ENCODE peak calls at places on chromosomes 7 and 10, in four cellular contexts. H is kidney, A is neural progenitor cell, W is upper lobe of left lung. E is an unnamed sample. For H3K36me3 and H3K4me1, the result is how much of the 10 kb centered on the place peaks cover.

GRCh38 chr7:106166651-106167342 is 54.7 kb upstream of the SYPL1 start:
- DNase-seq in W (no peak), H (no peak), A (peak), E (peak)

GRCh38 chr7:1192171-1192676 is 32.2 kb upstream of the ZFAND2A start:
- DNase-seq in H (no peak), W (no peak), A (no peak), E (no peak)

GRCh38 chr7:92177362-92177761 is 1.6 kb downstream of the LRRD1 start:
- DNase-seq in H (no peak), A (no peak), W (no peak), E (peak)

GRCh38 chr10:100346351-100346764 is 675 bp upstream of the SCD start:
- DNase-seq in H (peak), A (peak), W (peak), E (peak)

GRCh38 chr10:7593068-7593467 is 73.7 kb downstream of the ITIH5 start:
- DNase-seq in A (no peak), H (no peak), W (no peak), E (no peak)

GRCh38 chr10:75469018-75469616 is 37.7 kb downstream of the LRMDA start:
- DNase-seq in W (no peak), H (no peak), A (no peak), E (no peak)

GRCh38 chr10:10293431-10293830 is 724.2 kb upstream of the CELF2 start:
- DNase-seq in W (no peak), A (peak), H (no peak), E (no peak)

GRCh38 chr7:45579386-45579785 is 5.2 kb downstream of the ADCY1 start:
- DNase-seq in W (peak), H (no peak), A (no peak), E (no peak)

GRCh38 chr7:27689045-27689877 is 26.6 kb upstream of the HIBADH start:
- DNase-seq in H (no peak), A (peak), W (no peak), E (no peak)

GRCh38 chr7:111878788-111879187 is 316.5 kb upstream of the IMMP2L start:
- DNase-seq in A (no peak), H (no peak), W (no peak), E (no peak)

GRCh38 chr10:73971636-73972354 is 26.1 kb upstream of the VCL start:
- DNase-seq in A (no peak), W (no peak), H (no peak), E (no peak)

GRCh38 chr7:27641576-27642230 is 21.0 kb downstream of the HIBADH start:
- DNase-seq in H (no peak), A (no peak), W (no peak), E (peak)

GRCh38 chr10:118504044-118504944 is 91.2 kb downstream of the PRLHR start:
- DNase-seq in H (no peak), W (no peak), A (peak), E (peak)

GRCh38 chr7:65441010-65441409 is 67.4 kb downstream of the ZNF92 start:
- DNase-seq in W (no peak), A (no peak), H (no peak), E (no peak)

GRCh38 chr7:151280388-151281019 is 32.0 kb upstream of the SMARCD3 start:
- DNase-seq in H (no peak), A (no peak), W (no peak), E (no peak)

GRCh38 chr7:41097501-41097900 is 605.4 kb downstream of the INHBA start:
- DNase-seq in W (no peak), A (no peak), H (no peak), E (no peak)

GRCh38 chr7:116354546-116355422 is 144.4 kb downstream of the TES start:
- DNase-seq in H (peak), A (no peak), W (no peak), E (peak)

GRCh38 chr7:154929006-154929726 is 73.8 kb downstream of the PAXIP1 start:
- DNase-seq in H (no peak), A (no peak), W (no peak), E (no peak)

GRCh38 chr10:89513206-89513605 is 22.2 kb downstream of the SLC16A12 start:
- DNase-seq in H (no peak), A (no peak), W (no peak), E (no peak)

GRCh38 chr7:37052673-37053072 is 328.4 kb upstream of the AOAH start:
- DNase-seq in A (peak), W (no peak), H (no peak), E (peak)

GRCh38 chr7:70695804-70696104 is 436.2 kb upstream of the GALNT17 start:
- DNase-seq in H (no peak), A (peak), W (no peak), E (peak)

GRCh38 chr7:92645531-92646061 is 55.4 kb upstream of the FAM133B start:
- DNase-seq in H (no peak), A (peak), W (no peak), E (no peak)

GRCh38 chr10:15346440-15347141 is 24.5 kb downstream of the FAM171A1 start:
- DNase-seq in A (no peak), W (no peak), H (no peak), E (no peak)

GRCh38 chr10:119306514-119306951 is 99.2 kb downstream of the GRK5 start:
- DNase-seq in A (no peak), H (no peak), W (peak), E (no peak)

GRCh38 chr7:40057292-40057691 is 77.1 kb downstream of the MPLKIP start:
- DNase-seq in H (no peak), A (no peak), W (no peak), E (peak)

GRCh38 chr7:155418941-155419755 is 38.8 kb upstream of the EN2 start:
- DNase-seq in H (no peak), W (no peak), A (no peak), E (no peak)

GRCh38 chr10:30784521-30784895 is 155.0 kb upstream of the LYZL2 start:
- DNase-seq in A (no peak), H (no peak), W (no peak), E (no peak)

GRCh38 chr7:42700376-42701327 is 211.2 kb downstream of the C7orf25 start:
- DNase-seq in W (no peak), H (no peak), A (no peak), E (no peak)

GRCh38 chr10:123298583-123298982 is 144.4 kb downstream of the BUB3 start:
- DNase-seq in H (no peak), W (no peak), A (no peak), E (no peak)

GRCh38 chr10:81928119-81928518 is 53.1 kb downstream of the NRG3 start:
- DNase-seq in A (no peak), W (no peak), H (no peak), E (no peak)

GRCh38 chr7:107284911-107285479 is 116.2 kb downstream of the HBP1 start:
- DNase-seq in A (no peak), H (no peak), W (no peak), E (no peak)

GRCh38 chr10:71565284-71566000 is 154.1 kb downstream of the C10orf105 start:
- DNase-seq in H (no peak), W (no peak), A (no peak), E (no peak)

GRCh38 chr7:106896268-106896667 is 31.2 kb downstream of the PIK3CG start:
- DNase-seq in A (no peak), W (no peak), H (no peak), E (no peak)

GRCh38 chr7:95798401-95798930 is 26.1 kb downstream of the DYNC1I1 start:
- DNase-seq in A (peak), W (no peak), H (no peak), E (peak)

GRCh38 chr7:90595801-90596683 is at the start of gene CDK14:
- DNase-seq in W (peak), H (peak), A (peak), E (peak)

GRCh38 chr10:98344589-98345038 is 70.4 kb downstream of the PYROXD2 start:
- DNase-seq in A (no peak), W (no peak), H (peak), E (peak)

GRCh38 chr7:76057103-76057812 is 9.4 kb downstream of the MDH2 start:
- DNase-seq in A (no peak), H (no peak), W (no peak), E (no peak)
- H3K36me3 ChIP-seq in A (under half), H (under half), W (under half), E (half or more)

GRCh38 chr10:90740265-90740664 is 117.6 kb downstream of the HTR7 start:
- DNase-seq in W (no peak), H (no peak), A (no peak), E (no peak)
- H3K4me3 ChIP-seq in W (no peak), H (no peak), A (no peak), E (no peak)

GRCh38 chr10:22605168-22605567 is 109.2 kb downstream of the PIP4K2A start:
- DNase-seq in A (peak), H (no peak), W (no peak), E (no peak)

GRCh38 chr10:22609719-22610118 is 104.7 kb downstream of the PIP4K2A start:
- DNase-seq in H (no peak), W (no peak), A (no peak), E (no peak)

GRCh38 chr10:22606164-22606614 is 108.2 kb downstream of the PIP4K2A start:
- DNase-seq in A (no peak), W (no peak), H (no peak), E (peak)

GRCh38 chr10:22604314-22605091 is 109.9 kb downstream of the PIP4K2A start:
- DNase-seq in W (no peak), H (peak), A (no peak), E (no peak)

GRCh38 chr10:22607261-22607660 is 107.1 kb downstream of the PIP4K2A start:
- DNase-seq in W (no peak), A (no peak), H (no peak), E (no peak)
- H3K4me1 ChIP-seq in W (under half), A (under half), H (under half), E (under half)

GRCh38 chr10:114852197-114852596 is 30.6 kb downstream of the FHIP2A start:
- DNase-seq in W (no peak), A (no peak), H (no peak), E (no peak)

GRCh38 chr10:114855776-114856543 is 34.4 kb downstream of the FHIP2A start:
- DNase-seq in W (no peak), A (no peak), H (no peak), E (no peak)

GRCh38 chr10:114850126-114850525 is 28.5 kb downstream of the FHIP2A start:
- DNase-seq in A (no peak), W (no peak), H (no peak), E (no peak)

GRCh38 chr10:114849674-114850073 is 28.1 kb downstream of the FHIP2A start:
- DNase-seq in H (no peak), W (no peak), A (no peak), E (no peak)

GRCh38 chr10:114851336-114851735 is 29.8 kb downstream of the FHIP2A start:
- DNase-seq in A (no peak), W (no peak), H (no peak), E (no peak)
- H3K36me3 ChIP-seq in A (under half), W (under half), H (under half), E (half or more)

DNA sequence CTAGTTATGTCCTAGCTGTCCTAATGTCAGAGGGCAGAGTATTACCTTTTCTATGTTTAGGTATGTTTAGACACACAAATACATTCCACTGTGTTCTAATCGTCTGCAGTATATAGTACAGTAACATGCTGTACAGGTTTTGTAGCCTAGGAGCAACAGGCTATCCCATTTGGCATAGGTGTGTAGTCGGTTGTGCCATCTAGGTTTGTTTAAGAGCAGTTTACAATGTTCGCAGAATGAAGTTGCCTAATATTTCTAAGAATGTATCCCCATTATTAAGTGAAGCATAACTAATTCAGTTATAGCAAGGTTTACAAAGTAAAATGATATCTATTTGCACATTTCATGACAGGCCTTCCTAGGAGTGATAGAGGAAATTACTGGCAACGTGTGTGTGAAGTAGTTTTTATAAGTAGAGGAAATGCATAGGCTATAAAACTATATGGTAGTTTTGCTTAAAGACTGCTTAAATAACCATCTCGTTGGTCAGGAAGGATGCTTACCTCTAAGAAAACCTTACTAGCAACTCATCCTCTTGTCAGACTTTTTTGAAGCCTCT is 4.0 kb downstream of the CREM start:
- DNase-seq in A (no peak), H (no peak), W (no peak), E (peak)
- H3K4me3 ChIP-seq in A (no peak), H (no peak), W (no peak), E (no peak)

GRCh38 chr7:2522780-2523433 is 3.3 kb downstream of the LFNG start:
- DNase-seq in A (peak), W (peak), H (no peak), E (no peak)
- H3K4me1 ChIP-seq in A (half or more), W (half or more), H (under half), E (under half)